ENCODE peak calls at places on chromosomes 11 and 22, in four cellular contexts. D is CD8-positive, alpha-beta T cell; A is HCT116; N is ovary. T is an unnamed sample. For H3K4me1, the result is how much of the 10 kb centered on the place peaks cover.

GRCh38 chr11:57288771-57289579 is 35.8 kb downstream of the TNKS1BP1 start:
- DNase-seq in D (no peak), N (no peak), A (no peak), T (no peak)

GRCh38 chr22:28021116-28021997 is 102.3 kb upstream of the PITPNB start:
- DNase-seq in N (peak), D (no peak), A (no peak), T (no peak)

GRCh38 chr11:3147257-3147619 is 17.9 kb downstream of the OSBPL5 start:
- DNase-seq in D (no peak), N (no peak), A (no peak), T (no peak)

GRCh38 chr22:50252081-50253045 is 1.3 kb upstream of the HDAC10 start:
- DNase-seq in N (peak), D (peak), A (no peak), T (peak)

GRCh38 chr22:37633693-37634504 is 5.6 kb upstream of the SH3BP1 start:
- DNase-seq in D (peak), N (peak), A (no peak), T (peak)

GRCh38 chr11:9214765-9215164 is 50.4 kb downstream of the DENND5A start:
- DNase-seq in N (no peak), A (peak), D (no peak), T (no peak)

GRCh38 chr22:34877506-34877905 is 188.5 kb upstream of the ISX start:
- DNase-seq in D (no peak), N (no peak), A (no peak), T (no peak)

GRCh38 chr11:67612751-67613150 is 6.0 kb downstream of the NDUFV1 start:
- DNase-seq in A (no peak), N (no peak), D (no peak), T (no peak)

GRCh38 chr11:17923213-17923612 is 89.6 kb downstream of the SERGEF start:
- DNase-seq in D (no peak), A (no peak), N (no peak), T (no peak)

GRCh38 chr11:119368121-119369034 is 13.1 kb downstream of the USP2 start:
- DNase-seq in D (no peak), N (peak), A (no peak), T (peak)

GRCh38 chr11:119560291-119560690 is 137.3 kb upstream of the THY1 start:
- DNase-seq in A (no peak), N (no peak), D (no peak), T (no peak)

GRCh38 chr22:19869497-19870152 is 15.0 kb upstream of the GNB1L start:
- DNase-seq in D (no peak), A (no peak), N (no peak), T (no peak)

GRCh38 chr11:47499614-47500013 is 50.7 kb upstream of the RAPSN start:
- DNase-seq in D (no peak), N (no peak), A (no peak), T (no peak)
- H3K4me1 ChIP-seq in D (under half), N (under half), A (under half), T (under half)

GRCh38 chr11:121231576-121232278 is 60.8 kb upstream of the SC5D start:
- DNase-seq in A (no peak), D (no peak), N (no peak), T (no peak)

GRCh38 chr11:121229495-121229894 is 63.1 kb upstream of the SC5D start:
- DNase-seq in D (no peak), A (no peak), N (no peak), T (no peak)

GRCh38 chr11:121225402-121225801 is 67.2 kb upstream of the SC5D start:
- DNase-seq in A (no peak), D (no peak), N (no peak), T (no peak)

GRCh38 chr11:121221801-121222200 is 70.8 kb upstream of the SC5D start:
- DNase-seq in D (no peak), A (no peak), N (no peak), T (no peak)

DNA sequence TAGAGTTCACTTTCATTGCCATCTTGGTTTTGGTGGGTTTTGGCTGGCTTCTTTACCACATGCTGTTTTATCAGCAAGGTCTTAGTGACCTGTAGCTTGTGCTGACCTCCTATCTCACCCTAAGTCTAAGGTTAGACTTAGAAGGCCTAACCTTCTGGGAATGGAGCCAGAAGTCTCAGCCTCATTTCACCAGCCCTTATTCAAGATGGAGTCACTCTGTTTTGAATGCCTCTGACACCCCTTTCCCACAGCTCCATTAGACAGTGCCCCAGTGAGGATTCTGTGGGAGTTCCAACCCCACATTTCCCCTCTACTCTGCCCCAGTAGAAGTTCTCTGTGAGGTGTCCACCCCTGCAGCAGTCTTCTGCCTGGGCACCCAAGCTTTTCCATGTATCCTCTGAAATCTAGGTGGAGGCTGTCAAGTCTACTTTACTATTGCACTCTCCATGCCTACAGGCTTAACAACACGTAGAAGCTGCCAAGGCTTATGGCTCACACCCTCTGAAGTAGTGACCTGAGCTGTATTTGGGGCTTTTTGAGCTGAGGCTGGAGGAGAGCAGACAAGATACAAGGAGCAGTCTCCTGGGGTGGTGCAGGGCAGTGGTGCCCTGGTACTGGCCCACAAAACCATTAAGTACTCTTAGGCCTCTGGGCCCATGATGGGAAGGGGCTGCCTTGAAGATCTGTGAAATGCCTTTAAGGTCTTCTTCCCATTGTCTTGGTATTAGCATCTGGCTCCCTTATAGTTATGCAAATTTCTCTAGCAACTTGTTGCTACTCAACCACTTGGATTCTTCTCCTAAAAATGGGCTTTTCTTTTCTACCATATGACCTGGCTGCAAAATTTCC is 65.9 kb upstream of the SC5D start:
- DNase-seq in N (no peak), A (peak), D (no peak), T (no peak)
- H3K4me3 ChIP-seq in N (no peak), A (no peak), D (no peak), T (no peak)

GRCh38 chr11:32437406-32438345 is 2.3 kb upstream of the WT1 start:
- DNase-seq in N (peak), D (no peak), A (no peak), T (no peak)
- H3K4me1 ChIP-seq in N (under half), D (under half), A (under half), T (under half)

DNA sequence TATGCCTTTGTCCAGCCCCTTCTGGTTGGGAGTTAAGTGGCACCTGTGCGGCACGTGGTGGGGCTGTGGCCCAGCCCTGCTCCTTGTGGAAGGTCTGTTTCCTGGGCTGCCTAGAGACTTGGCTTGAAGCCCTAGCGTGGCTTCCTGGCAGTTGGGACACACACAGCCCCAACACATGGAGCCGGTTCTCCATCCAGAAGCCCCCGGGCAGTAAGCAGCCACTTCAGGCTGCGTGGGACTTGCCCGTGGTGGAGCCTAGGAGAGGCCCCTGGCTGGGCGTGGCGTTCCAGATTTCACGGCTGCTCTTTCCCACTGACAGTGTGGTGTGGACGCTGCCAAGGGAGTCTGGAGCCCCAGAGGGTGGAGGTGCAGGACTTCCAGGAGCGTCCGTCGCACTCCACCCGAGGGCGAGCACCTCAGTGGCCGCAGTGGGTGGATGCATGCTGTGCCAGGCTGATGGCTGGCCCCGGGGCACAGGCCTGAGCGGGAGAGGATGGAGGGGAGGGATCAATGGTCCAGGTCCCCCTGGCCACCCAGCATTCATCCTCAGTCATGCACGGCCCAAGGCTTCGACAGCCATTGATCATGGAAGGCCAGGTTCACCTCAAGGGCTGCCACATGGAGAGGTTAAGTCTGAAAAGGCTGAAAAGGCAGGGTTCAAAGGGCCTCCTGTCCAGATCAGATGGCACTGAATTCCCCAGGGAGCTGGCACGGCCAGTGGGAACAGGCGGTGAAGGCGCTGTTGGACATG is 9.3 kb downstream of the CCND1 start:
- DNase-seq in A (no peak), D (no peak), N (no peak), T (no peak)
- H3K4me3 ChIP-seq in A (no peak), D (no peak), N (no peak), T (no peak)

GRCh38 chr22:17896552-17896951 is 122.3 kb upstream of the BID start:
- DNase-seq in N (no peak), D (no peak), A (no peak), T (no peak)
- H3K4me1 ChIP-seq in N (under half), D (under half), A (under half), T (under half)

GRCh38 chr22:40636380-40637180 is at the start of gene MRTFA:
- DNase-seq in A (peak), D (peak), N (peak), T (peak)

GRCh38 chr22:40635008-40635939 is 1.2 kb downstream of the MRTFA start:
- DNase-seq in N (no peak), A (no peak), D (no peak), T (no peak)

GRCh38 chr22:40637181-40638150 is 947 bp upstream of the MRTFA start:
- DNase-seq in D (peak), N (no peak), A (no peak), T (no peak)

GRCh38 chr22:40635940-40636379 is 559 bp downstream of the MRTFA start:
- DNase-seq in A (no peak), N (no peak), D (peak), T (no peak)

DNA sequence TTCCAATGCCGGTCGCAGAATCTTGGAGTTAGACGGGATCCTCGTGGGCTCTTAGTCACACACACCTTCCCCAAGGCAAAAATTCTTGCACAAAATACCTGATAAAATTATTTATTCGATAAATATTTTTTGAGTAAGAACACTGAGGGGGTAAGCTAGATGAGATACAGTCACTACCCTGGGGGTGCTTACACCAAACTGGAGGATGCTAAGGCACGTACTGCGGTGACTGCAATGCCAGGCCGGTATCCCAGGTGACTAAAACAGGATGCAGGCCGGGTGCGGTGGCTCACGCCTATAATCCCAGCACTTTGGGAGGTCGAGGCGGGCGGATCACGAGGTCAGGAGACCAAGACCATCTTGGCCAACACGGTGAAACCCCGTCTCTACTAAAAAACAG is 1.7 kb upstream of the MRTFA start:
- DNase-seq in A (no peak), D (no peak), N (no peak), T (no peak)
- H3K4me3 ChIP-seq in A (no peak), D (no peak), N (no peak), T (no peak)